ENCODE peak calls at places on chromosomes 12 and 14, in seven cellular contexts. L is stimulated activated CD8-positive, alpha-beta memory T cell treated with anti-CD3 and anti-CD28 coated beads, Interleukin-12 subunit alpha, Interleukin-12 subunit beta, amount 100 ng/mL, for 1 hour; B is AG04450; N is germinal center; A is COR-L47; F is CD4-positive, CD25-positive, alpha-beta regulatory T cell; I is left lung. U is an unnamed sample.

GRCh38 chr12:46266869-46267617 is 1.8 kb downstream of the SLC38A1 start:
- DNase-seq in A (peak), N (peak), B (no peak), L (peak), F (peak), I (peak), U (no peak)

GRCh38 chr14:105436891-105437722 is 17.5 kb downstream of the MTA1 start:
- DNase-seq in F (no peak), L (no peak), I (no peak), N (no peak), B (no peak), A (peak), U (no peak)

GRCh38 chr12:64669270-64669842 is 59.1 kb downstream of the RASSF3 start:
- DNase-seq in F (peak), N (no peak), L (peak), I (peak), A (no peak), B (no peak), U (no peak)

GRCh38 chr12:53807322-53807721 is 55.5 kb upstream of the CISTR start:
- DNase-seq in I (no peak), L (no peak), N (no peak), F (no peak), B (no peak), A (no peak), U (no peak)

GRCh38 chr12:77833329-77833728 is 2.6 kb downstream of the NAV3 start:
- DNase-seq in B (no peak), L (no peak), A (no peak), I (no peak), F (no peak), N (no peak), U (no peak)

GRCh38 chr12:26122681-26123481 is 2.0 kb downstream of the BHLHE41 start:
- DNase-seq in F (no peak), I (peak), N (no peak), B (no peak), A (no peak), L (no peak), U (no peak)

GRCh38 chr14:99876406-99876805 is 83.2 kb downstream of the EML1 start:
- DNase-seq in F (no peak), I (no peak), B (no peak), A (no peak), L (no peak), N (no peak), U (no peak)

GRCh38 chr14:58899317-58899713 is 261.6 kb downstream of the DACT1 start:
- DNase-seq in I (no peak), L (no peak), N (no peak), B (peak), A (no peak), F (no peak), U (peak)

GRCh38 chr14:98144964-98145363 is 1127.0 kb downstream of the BCL11B start:
- DNase-seq in N (no peak), F (no peak), I (no peak), A (no peak), B (no peak), L (no peak), U (no peak)

GRCh38 chr14:68924392-68925158 is 54.5 kb downstream of the ACTN1 start:
- DNase-seq in A (no peak), I (no peak), L (no peak), B (no peak), F (no peak), N (no peak), U (no peak)

GRCh38 chr12:750356-751191 is 1.8 kb upstream of the WNK1 start:
- DNase-seq in B (no peak), I (no peak), L (no peak), F (no peak), A (no peak), N (no peak), U (no peak)

GRCh38 chr12:112167031-112167461 is 41.7 kb downstream of the TRAFD1 start:
- DNase-seq in B (no peak), L (no peak), I (no peak), F (no peak), N (no peak), A (no peak), U (no peak)

U was measured in BJ.